ENCODE peak calls at places on chromosomes 3 and 15, in four cellular contexts. One of them, this sample, is unnamed.

GRCh38 chr3:79167651-79168416 is 600.0 kb downstream of the ROBO1 start:
- DNase-seq in Daoy: peak; percentile 82
- DNase-seq in pancreas: no peak
- DNase-seq in T-helper 22 cell: no peak
- DNase-seq in this sample: peak; percentile 93

GRCh38 chr15:52140646-52141045 is 28.1 kb upstream of the BCL2L10 start:
- DNase-seq in Daoy: no peak
- DNase-seq in pancreas: no peak
- DNase-seq in T-helper 22 cell: no peak
- DNase-seq in this sample: no peak

GRCh38 chr3:124895756-124896155 is 8.6 kb upstream of the ITGB5 start:
- DNase-seq in Daoy: no peak
- DNase-seq in pancreas: no peak
- DNase-seq in T-helper 22 cell: no peak
- DNase-seq in this sample: no peak

GRCh38 chr3:188465311-188465710 is 311.4 kb downstream of the LPP start:
- DNase-seq in Daoy: peak; percentile 5
- DNase-seq in pancreas: no peak
- DNase-seq in T-helper 22 cell: no peak
- DNase-seq in this sample: no peak

GRCh38 chr3:153855772-153856171 is 265.4 kb upstream of the ARHGEF26 start:
- DNase-seq in Daoy: no peak
- DNase-seq in pancreas: no peak
- DNase-seq in T-helper 22 cell: no peak
- DNase-seq in this sample: no peak

GRCh38 chr15:81007428-81008064 is 6.8 kb downstream of the TLNRD1 start:
- DNase-seq in Daoy: no peak
- DNase-seq in pancreas: no peak
- DNase-seq in T-helper 22 cell: no peak
- DNase-seq in this sample: no peak

GRCh38 chr15:52463638-52464037 is 65.0 kb downstream of the MYO5A start:
- DNase-seq in Daoy: no peak
- DNase-seq in pancreas: no peak
- DNase-seq in T-helper 22 cell: no peak
- DNase-seq in this sample: peak; percentile 17

GRCh38 chr3:190435618-190436017 is 14.1 kb downstream of the TMEM207 start:
- DNase-seq in Daoy: peak; percentile 46
- DNase-seq in pancreas: no peak
- DNase-seq in T-helper 22 cell: no peak
- DNase-seq in this sample: peak; percentile 33

GRCh38 chr3:154122912-154123559 is 1.8 kb downstream of the ARHGEF26 start:
- DNase-seq in Daoy: peak; percentile 35
- DNase-seq in pancreas: no peak
- DNase-seq in T-helper 22 cell: no peak
- DNase-seq in this sample: no peak

GRCh38 chr3:126539558-126540250 is 15.7 kb downstream of the CHST13 start:
- DNase-seq in Daoy: no peak
- DNase-seq in pancreas: peak; percentile 8
- DNase-seq in T-helper 22 cell: no peak
- DNase-seq in this sample: no peak

GRCh38 chr3:9059489-9060400 is 96.5 kb upstream of the RAD18 start:
- DNase-seq in Daoy: no peak
- DNase-seq in pancreas: no peak
- DNase-seq in T-helper 22 cell: no peak
- DNase-seq in this sample: no peak

GRCh38 chr3:168877899-168878298 is 782.2 kb upstream of the GOLIM4 start:
- DNase-seq in Daoy: no peak
- DNase-seq in pancreas: no peak
- DNase-seq in T-helper 22 cell: no peak
- DNase-seq in this sample: no peak

GRCh38 chr3:11300970-11301369 is 28.8 kb downstream of the ATG7 start:
- DNase-seq in Daoy: no peak
- DNase-seq in pancreas: no peak
- DNase-seq in T-helper 22 cell: no peak
- DNase-seq in this sample: no peak

GRCh38 chr3:100516232-100516631 is 23.8 kb downstream of the TMEM45A start:
- DNase-seq in Daoy: peak; percentile 65
- DNase-seq in pancreas: no peak
- DNase-seq in T-helper 22 cell: no peak
- DNase-seq in this sample: no peak

GRCh38 chr15:39543651-39544050 is 37.2 kb upstream of the THBS1 start:
- DNase-seq in Daoy: no peak
- DNase-seq in pancreas: no peak
- DNase-seq in T-helper 22 cell: no peak
- DNase-seq in this sample: no peak

This sample was measured in AG10803.